ENCODE peak calls at places on chromosome 1, in five cellular contexts. M is activated CD4-positive, alpha-beta memory T cell treated with anti-CD3 and anti-CD28 coated beads, Interleukin-2, amount 10 ng/mL, durations not matched to agents 7 days and 5 days; X is activated CD8-positive, alpha-beta memory T cell treated with anti-CD3 and anti-CD28 coated beads for 24 hours; P is CD8-positive, alpha-beta memory T cell; D is myocyte. A is an unnamed sample.

GRCh38 chr1:11728126-11728806 is 7.7 kb upstream of the AGTRAP start:
- DNase-seq in D (no peak), M (no peak), X (no peak), P (no peak), A (no peak)

GRCh38 chr1:19651141-19651737 is 7.1 kb downstream of the NBL1 start:
- DNase-seq in M (peak; percentile 60), P (peak; percentile 62), X (no peak), D (peak; percentile 53), A (no peak)

GRCh38 chr1:203075249-203076030 is 10.4 kb downstream of the MYOG start:
- DNase-seq in M (no peak), P (no peak), X (no peak), D (no peak), A (no peak)

GRCh38 chr1:58881471-58881994 is 97.7 kb upstream of the JUN start:
- DNase-seq in X (no peak), D (no peak), P (no peak), M (no peak), A (no peak)

GRCh38 chr1:203368624-203369451 is 17.9 kb upstream of the FMOD start:
- DNase-seq in M (no peak), X (no peak), D (peak; percentile 51), P (no peak), A (peak; percentile 46)

GRCh38 chr1:75582725-75583261 is 28.1 kb downstream of the SLC44A5 start:
- DNase-seq in M (no peak), X (no peak), D (no peak), P (no peak), A (no peak)

GRCh38 chr1:21517161-21517589 is 8.0 kb downstream of the ALPL start:
- DNase-seq in D (no peak), X (no peak), M (no peak), P (no peak), A (no peak)

GRCh38 chr1:234933031-234933430 is 195.6 kb downstream of the TOMM20 start:
- DNase-seq in M (no peak), X (peak; percentile 59), D (no peak), P (no peak), A (no peak)